ENCODE peak calls at places on chromosomes 4 and X, in five cellular contexts. U is AG09309; Z is GM12864; V is GM10248; C is CD4-positive, alpha-beta T cell. Y is an unnamed sample.
A peak's percentile ranks its signal among the peaks of the same experiment; 100 is the strongest.

GRCh38 chr4:34198966-34199365 is 2045.3 kb downstream of the ARAP2 start:
- DNase-seq in U (no peak), Z (no peak), V (no peak), C (no peak), Y (no peak)

GRCh38 chr4:94626942-94627341 is 130.8 kb upstream of the BMPR1B start:
- DNase-seq in U (no peak), Z (no peak), V (no peak), C (no peak), Y (no peak)

GRCh38 chr4:41505161-41505653 is 32.8 kb upstream of the LIMCH1 start:
- DNase-seq in U (no peak), Z (no peak), V (no peak), C (no peak), Y (no peak)

GRCh38 chr4:101019941-101020401 is 327.4 kb downstream of the PPP3CA start:
- DNase-seq in U (no peak), Z (peak; percentile 26), V (peak; percentile 21), C (no peak), Y (no peak)

GRCh38 chrX:19791562-19791961 is 95.8 kb downstream of the SH3KBP1 start:
- DNase-seq in U (peak; percentile 51), Z (no peak), V (no peak), C (no peak), Y (no peak)

GRCh38 chrX:20620301-20620700 is 353.6 kb upstream of the RPS6KA3 start:
- DNase-seq in U (no peak), Z (no peak), V (no peak), C (no peak), Y (no peak)

GRCh38 chr4:139754913-139755312 is 89.3 kb downstream of the MGST2 start:
- DNase-seq in U (no peak), Z (no peak), V (no peak), C (no peak), Y (no peak)

GRCh38 chr4:53474178-53474577 is 96.7 kb downstream of the FIP1L1 start:
- DNase-seq in U (no peak), Z (no peak), V (no peak), C (no peak), Y (no peak)

GRCh38 chr4:96009720-96010119 is 169.8 kb downstream of the PDHA2 start:
- DNase-seq in U (no peak), Z (no peak), V (no peak), C (no peak), Y (no peak)

GRCh38 chr4:106690487-106690886 is 321.9 kb upstream of the GIMD1 start:
- DNase-seq in U (peak; percentile 32), Z (no peak), V (no peak), C (no peak), Y (no peak)

GRCh38 chrX:113929004-113929403 is 654.9 kb upstream of the HTR2C start:
- DNase-seq in U (peak; percentile 10), Z (no peak), V (no peak), C (no peak), Y (no peak)

GRCh38 chr4:13173974-13174373 is 310.2 kb downstream of the RAB28 start:
- DNase-seq in U (no peak), Z (no peak), V (no peak), C (no peak), Y (no peak)

GRCh38 chrX:31499120-31499519 is 427.3 kb upstream of the FTHL17 start:
- DNase-seq in U (no peak), Z (no peak), V (no peak), C (no peak), Y (no peak)

GRCh38 chrX:17805120-17805519 is 56.0 kb downstream of the RAI2 start:
- DNase-seq in U (no peak), Z (no peak), V (no peak), C (no peak), Y (no peak)

GRCh38 chrX:56728752-56729151 is 291 bp upstream of the NBDY start:
- DNase-seq in U (no peak), Z (no peak), V (no peak), C (no peak), Y (peak; percentile 0)

GRCh38 chr4:165838575-165838974 is 34.5 kb upstream of the TLL1 start:
- DNase-seq in U (no peak), Z (no peak), V (no peak), C (no peak), Y (no peak)

GRCh38 chr4:164572877-164573279 is 181.1 kb upstream of the SMIM31 start:
- DNase-seq in U (peak; percentile 5), Z (no peak), V (no peak), C (no peak), Y (no peak)

GRCh38 chrX:3206314-3206713 is 140.1 kb downstream of the MXRA5 start:
- DNase-seq in U (no peak), Z (no peak), V (no peak), C (no peak), Y (no peak)

GRCh38 chrX:124212622-124213021 is 119.8 kb upstream of the TEX13D start:
- DNase-seq in U (no peak), Z (no peak), V (no peak), C (no peak), Y (no peak)

GRCh38 chr4:125481334-125481733 is 166.6 kb downstream of the FAT4 start:
- DNase-seq in U (no peak), Z (no peak), V (no peak), C (no peak), Y (no peak)

GRCh38 chr4:110586137-110586850 is 36.6 kb downstream of the PITX2 start:
- DNase-seq in U (peak; percentile 46), Z (no peak), V (peak; percentile 29), C (no peak), Y (peak; percentile 41)

GRCh38 chr4:30789219-30789671 is 69.1 kb downstream of the PCDH7 start:
- DNase-seq in U (no peak), Z (no peak), V (no peak), C (no peak), Y (no peak)

GRCh38 chrX:31435592-31435991 is 363.8 kb upstream of the FTHL17 start:
- DNase-seq in U (no peak), Z (no peak), V (no peak), C (no peak), Y (no peak)

GRCh38 chrX:11341274-11342256 is 48.4 kb downstream of the AMELX start:
- DNase-seq in U (peak; percentile 59), Z (no peak), V (peak; percentile 19), C (no peak), Y (peak; percentile 2)

GRCh38 chrX:109270580-109271484 is 211.1 kb downstream of the GUCY2F start:
- DNase-seq in U (no peak), Z (peak; percentile 91), V (peak; percentile 37), C (no peak), Y (peak; percentile 49)

GRCh38 chr4:66736593-66736992 is 808.7 kb downstream of the CENPC start:
- DNase-seq in U (no peak), Z (no peak), V (no peak), C (no peak), Y (no peak)

GRCh38 chr4:11954093-11954492 is 525.4 kb upstream of the HS3ST1 start:
- DNase-seq in U (no peak), Z (no peak), V (no peak), C (no peak), Y (no peak)

GRCh38 chr4:8306511-8307021 is 37.0 kb downstream of the HTRA3 start:
- DNase-seq in U (no peak), Z (no peak), V (no peak), C (no peak), Y (no peak)

GRCh38 chrX:101550825-101551767 is 749 bp downstream of the ARMCX1 start:
- DNase-seq in U (no peak), Z (no peak), V (no peak), C (no peak), Y (no peak)

GRCh38 chrX:153052534-153052933 is 3.7 kb upstream of the PNMA3 start:
- DNase-seq in U (no peak), Z (no peak), V (no peak), C (no peak), Y (no peak)
- TF ChIP-seq CTCF in U (no peak), Z (no peak), V (no peak), C (no peak), Y (no peak)

DNA sequence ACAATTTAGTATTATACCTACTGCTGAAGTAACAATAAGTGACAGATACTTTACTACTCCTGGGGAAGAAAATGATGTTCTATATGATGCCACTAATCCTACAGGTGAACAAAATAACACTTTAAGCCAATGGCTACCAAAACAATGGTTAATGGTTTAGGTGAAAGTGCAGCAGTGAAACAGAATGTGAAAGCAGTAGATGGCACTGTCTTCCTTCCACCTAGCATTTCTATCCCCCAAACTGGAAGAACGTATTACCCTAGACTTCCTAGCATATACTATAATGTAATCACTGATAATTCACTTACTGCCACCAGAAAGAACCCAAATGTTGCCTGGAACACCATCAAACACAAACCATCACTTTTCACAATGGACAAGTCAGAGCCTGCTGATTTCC is 18.9 kb upstream of the CABS1 start:
- DNase-seq in U (no peak), Z (no peak), V (no peak), C (no peak), Y (no peak)
- TF ChIP-seq CTCF in U (no peak), Z (peak; percentile 16), V (peak; percentile 31), C (no peak), Y (peak; percentile 20)

DNA sequence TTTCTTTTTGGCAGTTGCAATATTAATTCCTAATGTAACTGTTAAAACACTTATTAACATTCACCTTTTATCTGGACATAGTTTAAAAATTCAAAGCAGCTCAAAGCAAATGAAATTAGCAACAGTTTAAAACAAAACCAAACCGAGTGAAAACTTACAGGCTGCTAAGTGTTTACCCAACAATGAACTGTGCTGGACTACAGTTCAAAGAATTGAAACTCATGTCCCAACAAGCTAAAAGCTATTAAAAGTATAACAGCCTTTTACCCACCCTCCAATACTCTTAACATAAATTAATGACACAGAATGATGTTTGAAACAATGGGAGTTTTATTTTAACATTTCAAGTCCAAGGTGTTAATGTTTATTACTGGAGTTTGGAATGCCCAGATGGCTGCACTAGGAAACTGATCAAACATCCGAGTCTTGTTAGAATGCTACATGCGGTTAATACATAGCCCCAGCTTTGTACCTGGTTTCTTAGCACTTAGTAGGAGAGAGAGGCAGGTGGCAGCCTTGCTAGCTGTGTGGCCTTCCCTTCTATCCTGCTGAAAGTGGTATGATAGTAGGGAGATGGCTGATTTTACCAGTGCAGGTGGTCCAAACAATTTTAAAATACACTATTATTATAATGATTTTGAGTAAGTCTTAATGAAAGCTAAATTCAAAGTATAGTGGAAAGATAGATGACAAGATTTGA is 21.1 kb upstream of the FRYL start:
- DNase-seq in U (no peak), Z (no peak), V (no peak), C (no peak), Y (no peak)
- TF ChIP-seq CTCF in U (no peak), Z (no peak), V (no peak), C (no peak), Y (no peak)

DNA sequence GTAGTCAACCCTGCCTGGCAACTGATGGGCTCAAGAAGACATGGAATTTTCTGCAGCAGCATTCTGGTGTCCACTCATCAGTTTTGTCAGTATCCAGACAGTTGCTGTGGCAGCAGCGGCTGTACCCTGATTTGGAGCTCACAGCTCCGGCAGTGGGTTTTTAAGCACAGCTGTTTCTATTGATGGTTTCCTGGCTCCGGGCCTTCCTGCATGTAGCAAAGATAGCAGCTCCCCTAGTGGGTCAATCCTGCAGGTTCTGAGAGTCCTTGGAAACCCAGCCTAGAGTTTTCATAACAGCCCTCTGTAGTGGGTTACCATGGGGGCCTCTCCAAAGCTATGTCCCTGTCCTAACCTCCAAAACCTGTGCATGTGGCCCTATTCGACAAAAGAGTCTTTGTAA is 84.0 kb upstream of the ATP6AP2 start:
- DNase-seq in U (peak; percentile 2), Z (no peak), V (no peak), C (no peak), Y (no peak)
- TF ChIP-seq CTCF in U (peak; percentile 32), Z (no peak), V (no peak), C (no peak), Y (no peak)